ENCODE peak calls at places on chromosomes 1 and 21, in six cellular contexts. G, N, B, K, T and L are unnamed samples.

GRCh38 chr21:32653326-32653901 is 41.2 kb upstream of the CFAP298 start:
- DNase-seq in G (peak; percentile 19), N (peak; percentile 37), B (peak; percentile 58), K (no peak), T (peak; percentile 40), L (peak; percentile 59)

GRCh38 chr1:150065184-150065871 is 2.2 kb upstream of the VPS45 start:
- DNase-seq in G (no peak), N (no peak), B (peak; percentile 26), K (no peak), T (no peak), L (no peak)

GRCh38 chr21:32463889-32464300 is 51.4 kb downstream of the EVA1C start:
- DNase-seq in G (peak; percentile 90), N (peak; percentile 82), B (no peak), K (no peak), T (no peak), L (peak; percentile 95)

GRCh38 chr1:109357673-109358072 is 40.0 kb downstream of the SORT1 start:
- DNase-seq in G (no peak), N (no peak), B (no peak), K (no peak), T (no peak), L (no peak)

GRCh38 chr1:16326833-16327404 is 25.4 kb downstream of the FBXO42 start:
- DNase-seq in G (no peak), N (no peak), B (no peak), K (no peak), T (no peak), L (no peak)

GRCh38 chr1:179990847-179991246 is 36.2 kb downstream of the CEP350 start:
- DNase-seq in G (no peak), N (no peak), B (no peak), K (no peak), T (no peak), L (no peak)

GRCh38 chr21:34805157-34805556 is 136.4 kb downstream of the CLIC6 start:
- DNase-seq in G (no peak), N (no peak), B (no peak), K (no peak), T (no peak), L (no peak)

GRCh38 chr21:39518845-39519205 is 67.1 kb downstream of the SH3BGR start:
- DNase-seq in G (no peak), N (no peak), B (no peak), K (no peak), T (no peak), L (no peak)

GRCh38 chr1:31822766-31823165 is 6.9 kb upstream of the SPOCD1 start:
- DNase-seq in G (no peak), N (no peak), B (no peak), K (no peak), T (no peak), L (no peak)

GRCh38 chr1:161738627-161739287 is 10.8 kb upstream of the DUSP12 start:
- DNase-seq in G (peak; percentile 85), N (peak; percentile 35), B (peak; percentile 88), K (no peak), T (peak; percentile 22), L (peak; percentile 44)

GRCh38 chr1:36639461-36639860 is 156.7 kb upstream of the CSF3R start:
- DNase-seq in G (no peak), N (no peak), B (no peak), K (no peak), T (no peak), L (no peak)

GRCh38 chr1:9473032-9473792 is 66.1 kb upstream of the SLC25A33 start:
- DNase-seq in G (peak; percentile 79), N (no peak), B (peak; percentile 38), K (no peak), T (no peak), L (peak; percentile 24)

GRCh38 chr1:33392639-33393038 is 38.3 kb downstream of the PHC2 start:
- DNase-seq in G (no peak), N (no peak), B (no peak), K (no peak), T (no peak), L (no peak)

GRCh38 chr1:159171688-159172501 is 480 bp downstream of the CADM3 start:
- DNase-seq in G (no peak), N (no peak), B (no peak), K (no peak), T (peak; percentile 68), L (peak; percentile 21)

GRCh38 chr1:197674286-197674685 is 101.0 kb downstream of the DENND1B start:
- DNase-seq in G (no peak), N (no peak), B (no peak), K (peak; percentile 1), T (peak; percentile 25), L (no peak)

GRCh38 chr1:200365897-200366426 is 43.9 kb downstream of the ZNF281 start:
- DNase-seq in G (peak; percentile 85), N (no peak), B (no peak), K (no peak), T (peak; percentile 25), L (no peak)

GRCh38 chr1:221517961-221518360 is 223.9 kb downstream of the DUSP10 start:
- DNase-seq in G (no peak), N (no peak), B (no peak), K (no peak), T (no peak), L (no peak)

GRCh38 chr1:193183019-193183643 is 3.3 kb downstream of the B3GALT2 start:
- DNase-seq in G (peak; percentile 54), N (peak; percentile 39), B (peak; percentile 63), K (no peak), T (no peak), L (peak; percentile 73)

GRCh38 chr1:12302798-12303447 is 73.1 kb downstream of the VPS13D start:
- DNase-seq in G (no peak), N (no peak), B (no peak), K (no peak), T (no peak), L (no peak)

GRCh38 chr21:42351626-42352432 is 1.0 kb upstream of the TFF2 start:
- DNase-seq in G (no peak), N (no peak), B (no peak), K (no peak), T (no peak), L (no peak)

GRCh38 chr1:201207046-201207445 is 16.4 kb downstream of the IGFN1 start:
- DNase-seq in G (no peak), N (no peak), B (no peak), K (no peak), T (no peak), L (no peak)

GRCh38 chr1:91730781-91731732 is 154.9 kb downstream of the TGFBR3 start:
- DNase-seq in G (peak; percentile 29), N (no peak), B (peak; percentile 88), K (no peak), T (no peak), L (no peak)

GRCh38 chr1:97091679-97092078 is 370.1 kb downstream of the PTBP2 start:
- DNase-seq in G (no peak), N (no peak), B (no peak), K (no peak), T (no peak), L (peak; percentile 89)

GRCh38 chr1:214957330-214958137 is 125.0 kb upstream of the KCNK2 start:
- DNase-seq in G (peak; percentile 57), N (no peak), B (no peak), K (no peak), T (no peak), L (no peak)

GRCh38 chr1:5286244-5286643 is 631.8 kb downstream of the AJAP1 start:
- DNase-seq in G (no peak), N (no peak), B (peak; percentile 11), K (no peak), T (no peak), L (no peak)

GRCh38 chr1:197776348-197777082 is 1.2 kb upstream of the DENND1B start:
- DNase-seq in G (no peak), N (no peak), B (no peak), K (no peak), T (no peak), L (peak; percentile 40)

GRCh38 chr1:110309139-110309538 is 30.0 kb upstream of the RBM15 start:
- DNase-seq in G (no peak), N (no peak), B (peak; percentile 18), K (no peak), T (no peak), L (no peak)

GRCh38 chr1:187046293-187046692 is 217.5 kb downstream of the PLA2G4A start:
- DNase-seq in G (no peak), N (no peak), B (no peak), K (no peak), T (no peak), L (no peak)
- TF ChIP-seq JUN in G (no peak), N (no peak), B (no peak), K (no peak), T (no peak), L (no peak)

GRCh38 chr1:43851561-43852338 is 81.9 kb upstream of the ARTN start:
- DNase-seq in G (no peak), N (no peak), B (no peak), K (no peak), T (no peak), L (no peak)

GRCh38 chr1:43854473-43854872 is 79.1 kb upstream of the ARTN start:
- DNase-seq in G (no peak), N (no peak), B (no peak), K (no peak), T (no peak), L (no peak)

GRCh38 chr1:43856188-43856587 is 77.4 kb upstream of the ARTN start:
- DNase-seq in G (no peak), N (no peak), B (no peak), K (no peak), T (no peak), L (no peak)

GRCh38 chr1:43850599-43851233 is 82.9 kb upstream of the ARTN start:
- DNase-seq in G (no peak), N (no peak), B (no peak), K (no peak), T (no peak), L (no peak)

DNA sequence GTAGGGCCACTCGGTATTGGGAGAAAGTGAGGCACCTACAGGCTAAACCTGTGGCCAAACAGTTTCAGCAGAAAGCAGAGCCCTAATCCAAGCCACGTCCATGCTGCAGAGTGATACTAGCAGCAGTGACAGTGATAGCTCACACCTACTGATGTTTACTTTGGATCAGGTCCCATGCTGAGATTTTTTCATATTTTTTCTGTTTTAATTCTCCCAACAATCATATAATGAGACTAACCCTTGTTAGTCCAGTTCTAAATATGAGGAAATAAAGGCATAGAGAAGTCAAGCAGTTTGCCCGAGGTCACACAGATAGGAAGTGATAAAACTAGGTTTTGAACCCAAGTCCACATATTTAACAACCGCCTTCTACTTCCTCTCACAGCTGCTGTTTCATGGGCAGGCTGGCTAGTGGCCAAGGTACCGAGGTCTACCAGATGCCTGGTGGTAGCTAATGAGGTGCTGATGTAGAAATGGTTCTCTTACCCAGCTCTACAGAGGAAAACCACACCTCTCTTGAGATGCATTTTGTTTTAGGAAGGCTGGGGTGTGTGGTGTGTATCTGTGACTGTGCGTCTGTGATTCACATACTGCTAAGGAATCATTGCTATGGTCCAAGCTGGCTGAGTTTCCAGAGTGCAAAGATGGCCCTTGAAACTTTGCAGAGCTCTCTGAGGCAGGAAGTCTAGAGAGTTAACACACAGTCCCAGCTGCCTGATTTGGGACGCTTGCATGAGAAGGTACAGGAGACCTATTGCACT is 80.3 kb upstream of the ARTN start:
- DNase-seq in G (no peak), N (no peak), B (peak; percentile 37), K (no peak), T (no peak), L (peak; percentile 83)
- TF ChIP-seq JUN in G (no peak), N (no peak), B (no peak), K (no peak), T (no peak), L (no peak)

GRCh38 chr1:30101477-30102227 is 621.7 kb downstream of the MATN1 start:
- DNase-seq in G (no peak), N (no peak), B (peak; percentile 33), K (no peak), T (peak; percentile 66), L (no peak)
- TF ChIP-seq JUN in G (no peak), N (no peak), B (no peak), K (no peak), T (no peak), L (no peak)

GRCh38 chr1:182206628-182207239 is 145.2 kb upstream of the ZNF648 start:
- DNase-seq in G (no peak), N (no peak), B (peak; percentile 37), K (no peak), T (no peak), L (no peak)
- TF ChIP-seq JUN in G (no peak), N (no peak), B (no peak), K (no peak), T (no peak), L (no peak)